ENCODE peak calls at places on chromosomes 16 and 17, in four cellular contexts. One of them, this sample, is unnamed.

GRCh38 chr16:12758031-12758669 is 45.5 kb downstream of the CPPED1 start:
- DNase-seq in GM23338: no peak
- DNase-seq in breast epithelium: no peak
- DNase-seq in prostate gland: no peak
- DNase-seq in this sample: no peak

GRCh38 chr17:49018116-49018612 is 21.0 kb downstream of the IGF2BP1 start:
- DNase-seq in GM23338: no peak
- DNase-seq in prostate gland: no peak
- DNase-seq in breast epithelium: no peak
- DNase-seq in this sample: no peak

GRCh38 chr16:55576369-55576768 is 9.9 kb downstream of the CAPNS2 start:
- DNase-seq in breast epithelium: no peak
- DNase-seq in GM23338: no peak
- DNase-seq in prostate gland: no peak
- DNase-seq in this sample: peak

GRCh38 chr16:77402118-77402517 is 32.7 kb downstream of the ADAMTS18 start:
- DNase-seq in GM23338: no peak
- DNase-seq in prostate gland: no peak
- DNase-seq in breast epithelium: no peak
- DNase-seq in this sample: no peak

GRCh38 chr16:66401610-66402009 is 25.5 kb upstream of the BEAN1 start:
- DNase-seq in prostate gland: no peak
- DNase-seq in GM23338: no peak
- DNase-seq in breast epithelium: no peak
- DNase-seq in this sample: no peak

GRCh38 chr17:37848690-37849616 is 75.3 kb upstream of the TBC1D3K start:
- DNase-seq in breast epithelium: no peak
- DNase-seq in GM23338: no peak
- DNase-seq in prostate gland: no peak
- DNase-seq in this sample: no peak

GRCh38 chr17:48246623-48247022 is 139.1 kb downstream of the SNX11 start:
- DNase-seq in breast epithelium: no peak
- DNase-seq in GM23338: no peak
- DNase-seq in prostate gland: no peak
- DNase-seq in this sample: no peak

GRCh38 chr17:47295037-47295873 is 28.5 kb upstream of the EFCAB13 start:
- DNase-seq in prostate gland: no peak
- DNase-seq in GM23338: no peak
- DNase-seq in breast epithelium: peak
- DNase-seq in this sample: no peak

GRCh38 chr17:7466644-7467341 is 12.6 kb downstream of the ZBTB4 start:
- DNase-seq in breast epithelium: no peak
- DNase-seq in prostate gland: no peak
- DNase-seq in GM23338: no peak
- DNase-seq in this sample: peak

GRCh38 chr16:89695875-89696597 is 5.5 kb downstream of the SPATA2L start:
- DNase-seq in breast epithelium: no peak
- DNase-seq in prostate gland: no peak
- DNase-seq in GM23338: no peak
- DNase-seq in this sample: no peak

GRCh38 chr17:40648326-40648968 is 829 bp upstream of the SMARCE1 start:
- DNase-seq in breast epithelium: no peak
- DNase-seq in prostate gland: peak
- DNase-seq in GM23338: peak
- DNase-seq in this sample: no peak

GRCh38 chr16:86566966-86567700 is 504 bp downstream of the FOXC2 start:
- DNase-seq in GM23338: peak
- DNase-seq in prostate gland: no peak
- DNase-seq in breast epithelium: no peak
- DNase-seq in this sample: no peak

GRCh38 chr16:86892509-86892908 is 314.2 kb downstream of the FOXL1 start:
- DNase-seq in GM23338: no peak
- DNase-seq in breast epithelium: no peak
- DNase-seq in prostate gland: no peak
- DNase-seq in this sample: no peak

GRCh38 chr17:8922451-8922850 is 43.1 kb downstream of the PIK3R5 start:
- DNase-seq in GM23338: no peak
- DNase-seq in breast epithelium: no peak
- DNase-seq in prostate gland: no peak
- DNase-seq in this sample: no peak

GRCh38 chr16:62225675-62226074 is 189.4 kb upstream of the CDH8 start:
- DNase-seq in prostate gland: no peak
- DNase-seq in GM23338: peak
- DNase-seq in breast epithelium: peak
- DNase-seq in this sample: no peak

GRCh38 chr17:2253362-2253761 is 50.2 kb downstream of the SMG6 start:
- DNase-seq in GM23338: no peak
- DNase-seq in prostate gland: no peak
- DNase-seq in breast epithelium: no peak
- DNase-seq in this sample: no peak

GRCh38 chr16:65576631-65577030 is 454.8 kb upstream of the CDH11 start:
- DNase-seq in GM23338: peak
- DNase-seq in breast epithelium: no peak
- DNase-seq in prostate gland: no peak
- DNase-seq in this sample: no peak

GRCh38 chr16:81703177-81704155 is 75.6 kb upstream of the PLCG2 start:
- DNase-seq in breast epithelium: no peak
- DNase-seq in prostate gland: no peak
- DNase-seq in GM23338: peak
- DNase-seq in this sample: no peak

GRCh38 chr17:41654134-41654907 is 29.9 kb upstream of the KRT17 start:
- DNase-seq in GM23338: peak
- DNase-seq in breast epithelium: peak
- DNase-seq in prostate gland: peak
- DNase-seq in this sample: no peak

GRCh38 chr17:51250314-51250840 is 9.5 kb downstream of the MBTD1 start:
- DNase-seq in GM23338: no peak
- DNase-seq in prostate gland: no peak
- DNase-seq in breast epithelium: no peak
- DNase-seq in this sample: no peak

GRCh38 chr16:87657621-87658192 is 55.4 kb downstream of the JPH3 start:
- DNase-seq in prostate gland: no peak
- DNase-seq in breast epithelium: no peak
- DNase-seq in GM23338: peak
- DNase-seq in this sample: no peak

GRCh38 chr17:77786740-77787505 is 171.6 kb upstream of the TNRC6C start:
- DNase-seq in breast epithelium: no peak
- DNase-seq in prostate gland: no peak
- DNase-seq in GM23338: peak
- DNase-seq in this sample: no peak

GRCh38 chr16:71882505-71883192 is 1.3 kb downstream of the ZNF821 start:
- DNase-seq in GM23338: peak
- DNase-seq in prostate gland: peak
- DNase-seq in breast epithelium: peak
- DNase-seq in this sample: peak

GRCh38 chr16:64297863-64298579 is 823.8 kb downstream of the CDH11 start:
- DNase-seq in GM23338: no peak
- DNase-seq in breast epithelium: no peak
- DNase-seq in prostate gland: no peak
- DNase-seq in this sample: no peak

GRCh38 chr17:17088104-17088485 is 45.8 kb downstream of the MPRIP start:
- DNase-seq in prostate gland: no peak
- DNase-seq in GM23338: no peak
- DNase-seq in breast epithelium: no peak
- DNase-seq in this sample: peak

GRCh38 chr17:67689534-67690177 is 28.1 kb upstream of the NOL11 start:
- DNase-seq in breast epithelium: peak
- DNase-seq in prostate gland: peak
- DNase-seq in GM23338: peak
- DNase-seq in this sample: no peak

GRCh38 chr17:76139261-76139752 is 1.7 kb downstream of the FOXJ1 start:
- DNase-seq in breast epithelium: no peak
- DNase-seq in GM23338: peak
- DNase-seq in prostate gland: no peak
- DNase-seq in this sample: no peak

GRCh38 chr17:72270530-72270929 is 149.7 kb downstream of the SOX9 start:
- DNase-seq in GM23338: no peak
- DNase-seq in prostate gland: peak
- DNase-seq in breast epithelium: no peak
- DNase-seq in this sample: no peak

GRCh38 chr16:2147378-2147777 is 1.0 kb upstream of the RAB26 start:
- DNase-seq in prostate gland: no peak
- DNase-seq in breast epithelium: no peak
- DNase-seq in GM23338: no peak
- DNase-seq in this sample: no peak

GRCh38 chr17:81694810-81695209 is 8.4 kb upstream of the MRPL12 start:
- DNase-seq in GM23338: no peak
- DNase-seq in prostate gland: no peak
- DNase-seq in breast epithelium: no peak
- DNase-seq in this sample: no peak

GRCh38 chr17:2391597-2392251 is 9.1 kb downstream of the MNT start:
- DNase-seq in prostate gland: no peak
- DNase-seq in GM23338: no peak
- DNase-seq in breast epithelium: no peak
- DNase-seq in this sample: no peak

GRCh38 chr16:71929048-71929447 is 33.7 kb downstream of the IST1 start:
- DNase-seq in prostate gland: no peak
- DNase-seq in breast epithelium: no peak
- DNase-seq in GM23338: no peak
- DNase-seq in this sample: peak

GRCh38 chr16:1493746-1494094 is 560 bp downstream of the TELO2 start:
- DNase-seq in GM23338: peak
- DNase-seq in breast epithelium: no peak
- DNase-seq in prostate gland: no peak
- DNase-seq in this sample: no peak

DNA sequence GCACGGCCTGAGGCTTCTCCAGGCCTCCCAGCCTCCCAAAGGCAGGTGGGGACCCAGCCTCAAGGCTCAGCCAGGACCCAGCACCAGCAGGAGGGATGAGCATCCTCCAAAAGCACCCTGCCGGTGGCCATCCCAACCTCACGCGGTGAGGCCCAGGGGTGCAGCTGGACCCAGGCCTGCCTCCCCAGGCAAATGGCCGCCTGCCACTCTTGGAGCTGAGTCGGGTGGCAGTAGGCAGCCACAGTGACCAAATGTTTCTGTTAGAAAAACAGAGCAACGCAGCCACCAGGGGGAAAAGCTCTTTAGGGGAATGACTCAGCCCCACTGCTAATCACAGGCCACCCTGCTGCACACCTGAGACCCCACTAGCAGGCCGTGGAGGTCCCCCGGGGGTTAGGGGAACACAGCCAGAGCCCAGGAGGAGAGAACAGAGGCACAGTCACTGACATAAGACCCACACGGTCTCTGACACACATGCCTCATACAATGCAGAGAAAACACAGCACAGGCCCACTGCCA is 12.5 kb downstream of the BCAR1 start:
- DNase-seq in prostate gland: no peak
- DNase-seq in breast epithelium: no peak
- DNase-seq in GM23338: no peak
- DNase-seq in this sample: no peak
- TF ChIP-seq CTCF in prostate gland: no peak
- TF ChIP-seq CTCF in breast epithelium: peak
- TF ChIP-seq CTCF in GM23338: peak
- TF ChIP-seq CTCF in this sample: peak

GRCh38 chr17:18183334-18184142 is at the start of gene ALKBH5:
- DNase-seq in prostate gland: peak
- DNase-seq in breast epithelium: peak
- DNase-seq in GM23338: peak
- DNase-seq in this sample: peak

GRCh38 chr17:18182978-18183333 is 672 bp upstream of the ALKBH5 start:
- DNase-seq in prostate gland: peak
- DNase-seq in GM23338: no peak
- DNase-seq in breast epithelium: no peak
- DNase-seq in this sample: peak

GRCh38 chr17:18185832-18186231 is 2.2 kb downstream of the ALKBH5 start:
- DNase-seq in breast epithelium: no peak
- DNase-seq in prostate gland: no peak
- DNase-seq in GM23338: no peak
- DNase-seq in this sample: no peak

GRCh38 chr17:18185391-18185790 is 1.8 kb downstream of the ALKBH5 start:
- DNase-seq in GM23338: peak
- DNase-seq in prostate gland: no peak
- DNase-seq in breast epithelium: no peak
- DNase-seq in this sample: no peak

DNA sequence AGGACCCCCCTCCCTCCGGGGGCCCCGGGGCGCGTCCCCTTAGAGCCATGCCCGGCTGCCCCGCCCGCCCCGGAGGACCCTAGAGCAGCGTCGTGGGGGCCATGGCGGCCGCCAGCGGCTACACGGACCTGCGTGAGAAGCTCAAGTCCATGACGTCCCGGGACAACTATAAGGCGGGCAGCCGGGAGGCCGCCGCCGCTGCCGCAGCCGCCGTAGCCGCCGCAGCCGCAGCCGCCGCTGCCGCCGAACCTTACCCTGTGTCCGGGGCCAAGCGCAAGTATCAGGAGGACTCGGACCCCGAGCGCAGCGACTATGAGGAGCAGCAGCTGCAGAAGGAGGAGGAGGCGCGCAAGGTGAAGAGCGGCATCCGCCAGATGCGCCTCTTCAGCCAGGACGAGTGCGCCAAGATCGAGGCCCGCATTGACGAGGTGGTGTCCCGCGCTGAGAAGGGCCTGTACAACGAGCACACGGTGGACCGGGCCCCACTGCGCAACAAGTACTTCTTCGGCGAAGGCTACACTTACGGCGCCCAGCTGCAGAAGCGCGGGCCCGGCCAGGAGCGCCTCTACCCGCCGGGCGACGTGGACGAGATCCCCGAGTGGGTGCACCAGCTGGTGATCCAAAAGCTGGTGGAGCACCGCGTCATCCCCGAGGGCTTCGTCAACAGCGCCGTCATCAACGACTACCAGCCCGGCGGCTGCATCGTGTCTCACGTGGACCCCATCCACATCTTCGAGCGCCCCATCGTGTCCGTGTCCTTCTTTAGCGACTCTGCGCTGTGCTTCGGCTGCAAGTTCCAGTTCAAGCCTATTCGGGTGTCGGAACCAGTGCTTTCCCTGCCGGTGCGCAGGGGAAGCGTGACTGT is 747 bp downstream of the ALKBH5 start:
- DNase-seq in prostate gland: peak
- DNase-seq in breast epithelium: peak
- DNase-seq in GM23338: peak
- DNase-seq in this sample: peak
- TF ChIP-seq POLR2AphosphoS5 in prostate gland: no peak
- TF ChIP-seq POLR2AphosphoS5 in breast epithelium: no peak
- TF ChIP-seq POLR2AphosphoS5 in GM23338: no peak
- TF ChIP-seq POLR2AphosphoS5 in this sample: peak

GRCh38 chr17:74430706-74431567 is 951 bp upstream of the GPRC5C start:
- DNase-seq in breast epithelium: peak
- DNase-seq in prostate gland: peak
- DNase-seq in GM23338: peak
- DNase-seq in this sample: peak
- TF ChIP-seq CTCF in breast epithelium: no peak
- TF ChIP-seq CTCF in prostate gland: no peak
- TF ChIP-seq CTCF in GM23338: no peak
- TF ChIP-seq CTCF in this sample: no peak

GRCh38 chr17:56884483-56885144 is 29.2 kb downstream of the TRIM25 start:
- DNase-seq in prostate gland: no peak
- DNase-seq in GM23338: no peak
- DNase-seq in breast epithelium: no peak
- DNase-seq in this sample: no peak
- TF ChIP-seq POLR2AphosphoS5 in prostate gland: no peak
- TF ChIP-seq POLR2AphosphoS5 in GM23338: no peak
- TF ChIP-seq POLR2AphosphoS5 in breast epithelium: no peak
- TF ChIP-seq POLR2AphosphoS5 in this sample: no peak

This sample was measured in sigmoid colon.